ENCODE peak calls at places on chromosomes 12 and 14, in four cellular contexts. One of them, this sample, is unnamed.
A peak's percentile ranks its signal among the peaks of the same experiment; 100 is the strongest.

GRCh38 chr12:78181544-78182162 is 351.0 kb downstream of the NAV3 start:
- DNase-seq in endodermal cell: peak; percentile 59
- DNase-seq in activated CD4-positive, CD25-positive, alpha-beta regulatory T cell: no peak
- DNase-seq in heart left ventricle: no peak
- DNase-seq in this sample: no peak

GRCh38 chr12:47995976-47996375 is 8.3 kb downstream of the COL2A1 start:
- DNase-seq in endodermal cell: no peak
- DNase-seq in activated CD4-positive, CD25-positive, alpha-beta regulatory T cell: no peak
- DNase-seq in heart left ventricle: no peak
- DNase-seq in this sample: no peak

GRCh38 chr12:56021882-56022497 is 1.1 kb downstream of the IKZF4 start:
- DNase-seq in endodermal cell: no peak
- DNase-seq in activated CD4-positive, CD25-positive, alpha-beta regulatory T cell: no peak
- DNase-seq in heart left ventricle: no peak
- DNase-seq in this sample: no peak

GRCh38 chr14:22996823-22997301 is 13.1 kb downstream of the C14orf93 start:
- DNase-seq in endodermal cell: no peak
- DNase-seq in activated CD4-positive, CD25-positive, alpha-beta regulatory T cell: no peak
- DNase-seq in heart left ventricle: no peak
- DNase-seq in this sample: no peak

GRCh38 chr12:45779936-45780335 is 50.4 kb downstream of the ARID2 start:
- DNase-seq in endodermal cell: no peak
- DNase-seq in activated CD4-positive, CD25-positive, alpha-beta regulatory T cell: no peak
- DNase-seq in heart left ventricle: no peak
- DNase-seq in this sample: no peak

GRCh38 chr12:8819676-8819980 is 2.8 kb upstream of the A2ML1 start:
- DNase-seq in endodermal cell: no peak
- DNase-seq in activated CD4-positive, CD25-positive, alpha-beta regulatory T cell: no peak
- DNase-seq in heart left ventricle: no peak
- DNase-seq in this sample: no peak

GRCh38 chr12:113060336-113060960 is 3.9 kb downstream of the DTX1 start:
- DNase-seq in endodermal cell: no peak
- DNase-seq in activated CD4-positive, CD25-positive, alpha-beta regulatory T cell: no peak
- DNase-seq in heart left ventricle: no peak
- DNase-seq in this sample: no peak

GRCh38 chr14:95468416-95469133 is 47.9 kb downstream of the SYNE3 start:
- DNase-seq in endodermal cell: no peak
- DNase-seq in activated CD4-positive, CD25-positive, alpha-beta regulatory T cell: no peak
- DNase-seq in heart left ventricle: no peak
- DNase-seq in this sample: no peak

GRCh38 chr12:14410841-14411569 is 45.5 kb downstream of the ATF7IP start:
- DNase-seq in endodermal cell: no peak
- DNase-seq in activated CD4-positive, CD25-positive, alpha-beta regulatory T cell: no peak
- DNase-seq in heart left ventricle: no peak
- DNase-seq in this sample: no peak

GRCh38 chr14:23021969-23022368 is 12.0 kb upstream of the C14orf93 start:
- DNase-seq in endodermal cell: no peak
- DNase-seq in activated CD4-positive, CD25-positive, alpha-beta regulatory T cell: no peak
- DNase-seq in heart left ventricle: no peak
- DNase-seq in this sample: no peak

GRCh38 chr14:101057394-101057793 is 153.9 kb upstream of the RTL1 start:
- DNase-seq in endodermal cell: no peak
- DNase-seq in activated CD4-positive, CD25-positive, alpha-beta regulatory T cell: no peak
- DNase-seq in heart left ventricle: no peak
- DNase-seq in this sample: no peak

GRCh38 chr12:26692417-26692816 is 140.6 kb downstream of the ITPR2 start:
- DNase-seq in endodermal cell: no peak
- DNase-seq in activated CD4-positive, CD25-positive, alpha-beta regulatory T cell: no peak
- DNase-seq in heart left ventricle: no peak
- DNase-seq in this sample: no peak

GRCh38 chr14:74213907-74214803 is 25.1 kb upstream of the VSX2 start:
- DNase-seq in endodermal cell: peak; percentile 61
- DNase-seq in activated CD4-positive, CD25-positive, alpha-beta regulatory T cell: no peak
- DNase-seq in heart left ventricle: no peak
- DNase-seq in this sample: no peak

GRCh38 chr14:68458840-68459469 is 333.9 kb downstream of the ZFP36L1 start:
- DNase-seq in endodermal cell: peak; percentile 71
- DNase-seq in activated CD4-positive, CD25-positive, alpha-beta regulatory T cell: no peak
- DNase-seq in heart left ventricle: peak; percentile 58
- DNase-seq in this sample: no peak

GRCh38 chr14:90785474-90785873 is 30.8 kb downstream of the TTC7B start:
- DNase-seq in endodermal cell: peak; percentile 73
- DNase-seq in activated CD4-positive, CD25-positive, alpha-beta regulatory T cell: no peak
- DNase-seq in heart left ventricle: peak; percentile 67
- DNase-seq in this sample: no peak

GRCh38 chr12:52646613-52647012 is 5.4 kb downstream of the KRT2 start:
- DNase-seq in endodermal cell: peak; percentile 72
- DNase-seq in activated CD4-positive, CD25-positive, alpha-beta regulatory T cell: no peak
- DNase-seq in heart left ventricle: no peak
- DNase-seq in this sample: no peak

GRCh38 chr14:28769358-28769757 is 2.8 kb downstream of the FOXG1 start:
- DNase-seq in endodermal cell: no peak
- DNase-seq in activated CD4-positive, CD25-positive, alpha-beta regulatory T cell: no peak
- DNase-seq in heart left ventricle: no peak
- DNase-seq in this sample: no peak

GRCh38 chr12:64733857-64734256 is 25.3 kb downstream of the GNS start:
- DNase-seq in endodermal cell: no peak
- DNase-seq in activated CD4-positive, CD25-positive, alpha-beta regulatory T cell: no peak
- DNase-seq in heart left ventricle: peak; percentile 88
- DNase-seq in this sample: peak; percentile 78

GRCh38 chr14:81275995-81276698 is 55.4 kb upstream of the GTF2A1 start:
- DNase-seq in endodermal cell: no peak
- DNase-seq in activated CD4-positive, CD25-positive, alpha-beta regulatory T cell: no peak
- DNase-seq in heart left ventricle: no peak
- DNase-seq in this sample: no peak

GRCh38 chr12:116267948-116268347 is 9.5 kb downstream of the MED13L start:
- DNase-seq in endodermal cell: no peak
- DNase-seq in activated CD4-positive, CD25-positive, alpha-beta regulatory T cell: no peak
- DNase-seq in heart left ventricle: no peak
- DNase-seq in this sample: no peak

GRCh38 chr12:131436922-131437705 is 273.8 kb upstream of the SFSWAP start:
- DNase-seq in endodermal cell: peak; percentile 82
- DNase-seq in activated CD4-positive, CD25-positive, alpha-beta regulatory T cell: no peak
- DNase-seq in heart left ventricle: no peak
- DNase-seq in this sample: no peak

GRCh38 chr12:13431041-13431440 is 234.5 kb downstream of the EMP1 start:
- DNase-seq in endodermal cell: no peak
- DNase-seq in activated CD4-positive, CD25-positive, alpha-beta regulatory T cell: no peak
- DNase-seq in heart left ventricle: no peak
- DNase-seq in this sample: no peak

GRCh38 chr12:104485651-104486341 is 29.0 kb downstream of the CHST11 start:
- DNase-seq in endodermal cell: no peak
- DNase-seq in activated CD4-positive, CD25-positive, alpha-beta regulatory T cell: no peak
- DNase-seq in heart left ventricle: no peak
- DNase-seq in this sample: no peak

GRCh38 chr12:46383654-46384450 is 11.3 kb upstream of the SLC38A2 start:
- DNase-seq in endodermal cell: no peak
- DNase-seq in activated CD4-positive, CD25-positive, alpha-beta regulatory T cell: peak; percentile 28
- DNase-seq in heart left ventricle: peak; percentile 97
- DNase-seq in this sample: peak; percentile 99

GRCh38 chr12:122189626-122190475 is 6.9 kb downstream of the LRRC43 start:
- DNase-seq in endodermal cell: no peak
- DNase-seq in activated CD4-positive, CD25-positive, alpha-beta regulatory T cell: no peak
- DNase-seq in heart left ventricle: no peak
- DNase-seq in this sample: no peak

GRCh38 chr14:94665121-94665520 is 52.9 kb downstream of the SERPINA3 start:
- DNase-seq in endodermal cell: no peak
- DNase-seq in activated CD4-positive, CD25-positive, alpha-beta regulatory T cell: no peak
- DNase-seq in heart left ventricle: no peak
- DNase-seq in this sample: no peak

This sample was measured in right cardiac atrium.